ENCODE peak calls at places on chromosomes 4 and X, in ten cellular contexts. X is A673, E is RWPE1, Q is GM13977, M is WTC11, L is ovary, D is MM.1S, T is nephron progenitor cell, U is Peyer's patch, R is H1. J is an unnamed sample.

GRCh38 chr4:177483271-177483670 is 41.0 kb upstream of the AGA start:
- DNase-seq in X (no peak), R (no peak), U (no peak), T (no peak), E (no peak), M (no peak), L (no peak), Q (no peak), D (no peak), J (no peak)

GRCh38 chr4:677431-678293 is 3.3 kb downstream of the MYL5 start:
- DNase-seq in X (no peak), E (peak; percentile 48), R (no peak), T (no peak), M (no peak), D (no peak), U (no peak), Q (no peak), L (no peak), J (peak; percentile 45)

GRCh38 chrX:54812306-54812705 is 4.8 kb downstream of the MAGED2 start:
- DNase-seq in R (no peak), L (no peak), M (no peak), D (no peak), U (no peak), T (no peak), X (no peak), Q (no peak), E (no peak), J (no peak)

GRCh38 chr4:166594326-166594946 is 639.9 kb downstream of the SPOCK3 start:
- DNase-seq in R (peak; percentile 54), D (peak; percentile 57), U (peak; percentile 46), E (peak; percentile 62), M (peak; percentile 70), X (peak; percentile 35), T (peak; percentile 40), L (no peak), Q (peak; percentile 23), J (no peak)

GRCh38 chr4:157291071-157291470 is 70.5 kb downstream of the GRIA2 start:
- DNase-seq in M (no peak), T (no peak), Q (no peak), R (no peak), U (no peak), X (peak; percentile 5), L (no peak), D (no peak), E (no peak), J (no peak)

GRCh38 chrX:42824541-42824940 is 46.6 kb upstream of the PPP1R2C start:
- DNase-seq in E (no peak), R (no peak), X (no peak), L (no peak), Q (no peak), M (no peak), U (no peak), T (no peak), D (no peak), J (no peak)

GRCh38 chr4:22859318-22859717 is 166.6 kb downstream of the GBA3 start:
- DNase-seq in Q (no peak), R (no peak), X (no peak), T (no peak), M (no peak), L (no peak), U (no peak), D (no peak), E (no peak), J (no peak)

GRCh38 chrX:30955687-30956086 is 66.6 kb upstream of the TAB3 start:
- DNase-seq in L (no peak), E (no peak), X (no peak), U (no peak), R (no peak), D (no peak), M (no peak), Q (no peak), T (no peak), J (no peak)

GRCh38 chr4:83112678-83113428 is 1.7 kb downstream of the PLAC8 start:
- DNase-seq in T (no peak), Q (no peak), R (no peak), E (no peak), M (no peak), L (no peak), U (no peak), X (no peak), D (peak; percentile 17), J (no peak)

GRCh38 chr4:156248921-156249320 is 295.3 kb upstream of the CTSO start:
- DNase-seq in L (no peak), U (no peak), Q (no peak), T (no peak), M (no peak), X (no peak), D (no peak), R (no peak), E (no peak), J (no peak)

GRCh38 chr4:184475096-184475461 is 729 bp upstream of the IRF2 start:
- DNase-seq in D (peak; percentile 52), R (no peak), E (peak; percentile 34), T (peak; percentile 30), U (peak; percentile 75), X (peak; percentile 41), L (peak; percentile 60), Q (peak; percentile 46), M (peak; percentile 31), J (no peak)

GRCh38 chrX:130716822-130717405 is 186.1 kb downstream of the ENOX2 start:
- DNase-seq in Q (no peak), M (no peak), R (no peak), E (no peak), D (no peak), L (no peak), T (no peak), X (no peak), U (no peak), J (no peak)

GRCh38 chrX:110006826-110007375 is 4.0 kb downstream of the TMEM164 start:
- DNase-seq in M (no peak), L (no peak), U (no peak), Q (no peak), E (no peak), R (no peak), X (no peak), D (no peak), T (no peak), J (no peak)

GRCh38 chr4:148649669-148650331 is 207.6 kb upstream of the NR3C2 start:
- DNase-seq in L (no peak), E (peak; percentile 4), R (no peak), D (no peak), Q (no peak), X (peak; percentile 3), M (no peak), T (no peak), U (no peak), J (no peak)

GRCh38 chr4:3519468-3520264 is 12.6 kb downstream of the LRPAP1 start:
- DNase-seq in T (no peak), E (no peak), M (peak; percentile 2), X (no peak), D (no peak), L (no peak), U (no peak), R (no peak), Q (no peak), J (peak; percentile 11)

GRCh38 chrX:16136080-16136479 is 12.7 kb downstream of the GRPR start:
- DNase-seq in U (no peak), X (no peak), R (no peak), T (no peak), E (no peak), Q (no peak), L (no peak), D (no peak), M (no peak), J (no peak)

GRCh38 chrX:37553476-37553875 is 18.0 kb upstream of the LANCL3 start:
- DNase-seq in T (no peak), X (no peak), R (no peak), D (no peak), L (no peak), E (no peak), M (no peak), Q (no peak), U (no peak), J (no peak)

GRCh38 chr4:10045481-10045880 is 24.2 kb upstream of the SLC2A9 start:
- DNase-seq in L (no peak), Q (no peak), M (no peak), X (no peak), U (no peak), E (peak; percentile 55), T (no peak), R (no peak), D (no peak), J (no peak)

GRCh38 chr4:163484906-163485305 is 9.6 kb upstream of the TMA16 start:
- DNase-seq in L (no peak), X (peak; percentile 83), E (peak; percentile 44), M (peak; percentile 72), Q (peak; percentile 35), R (peak; percentile 76), D (peak; percentile 57), U (peak; percentile 72), T (peak; percentile 72), J (no peak)

GRCh38 chr4:130203571-130203970 is 1107.6 kb downstream of the C4orf33 start:
- DNase-seq in U (no peak), E (no peak), D (no peak), M (no peak), X (no peak), Q (no peak), L (no peak), R (no peak), T (no peak), J (no peak)
- TF ChIP-seq CTCF in U (no peak), E (no peak), D (no peak), M (no peak), X (no peak), Q (no peak), L (no peak), R (no peak), T (no peak), J (no peak)

DNA sequence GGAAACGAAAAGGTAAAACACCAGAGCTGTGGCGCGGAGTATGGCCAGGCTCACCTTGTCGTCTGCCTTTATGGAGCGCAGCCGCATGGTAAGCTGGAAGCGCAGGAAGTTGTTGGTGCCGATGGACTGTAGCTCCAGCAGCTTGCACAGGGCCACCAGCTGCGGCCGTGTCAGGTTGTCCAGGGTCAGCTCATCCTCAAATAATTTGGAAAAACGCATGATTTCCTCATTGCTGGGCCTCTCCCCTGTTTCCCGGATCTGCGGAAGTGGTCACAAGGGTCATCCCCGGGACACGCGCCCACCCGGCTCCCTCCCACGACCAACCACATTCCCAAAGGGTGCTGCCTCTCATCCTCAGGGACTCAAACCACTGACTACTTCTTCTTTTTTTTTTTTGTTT is 23.3 kb downstream of the LETM1 start:
- DNase-seq in M (no peak), Q (no peak), X (no peak), U (no peak), T (no peak), L (no peak), R (no peak), D (no peak), E (no peak), J (no peak)
- TF ChIP-seq CTCF in M (no peak), Q (no peak), X (no peak), U (no peak), T (no peak), L (no peak), R (no peak), D (no peak), E (no peak), J (no peak)

GRCh38 chr4:5719329-5720055 is 8.5 kb downstream of the EVC start:
- DNase-seq in X (no peak), M (no peak), L (no peak), D (no peak), U (no peak), E (no peak), R (no peak), Q (no peak), T (no peak), J (no peak)
- TF ChIP-seq CTCF in X (peak; percentile 10), M (no peak), L (no peak), D (no peak), U (no peak), E (no peak), R (peak; percentile 16), Q (no peak), T (no peak), J (no peak)

GRCh38 chr4:145825255-145825654 is 113.4 kb downstream of the ZNF827 start:
- DNase-seq in R (no peak), U (no peak), E (no peak), T (no peak), X (no peak), Q (no peak), M (no peak), D (no peak), L (no peak), J (no peak)
- TF ChIP-seq CTCF in R (no peak), U (no peak), E (no peak), T (no peak), X (no peak), Q (no peak), M (no peak), D (no peak), L (no peak), J (no peak)

J was measured in CD14-positive monocyte.